ENCODE peak calls at places on chromosome 12, in five cellular contexts. O is mammary epithelial cell, A is PC-3, M is fibroblast of lung, H is HCT116. X is an unnamed sample. For H3K9me3, the result is how much of the 10 kb centered on the place peaks cover.

GRCh38 chr12:43816168-43816567 is 10.1 kb upstream of the TWF1 start:
- DNase-seq in A (peak), H (no peak), M (peak), O (peak), X (no peak)

GRCh38 chr12:52027085-52027843 is 20.5 kb downstream of the TAMALIN start:
- DNase-seq in H (no peak), A (no peak), O (no peak), M (no peak), X (no peak)

GRCh38 chr12:54050479-54050805 is 3.2 kb upstream of the HOXC4 start:
- DNase-seq in H (no peak), A (no peak), O (no peak), M (no peak), X (no peak)

GRCh38 chr12:91877022-91877421 is 268.6 kb downstream of the BTG1 start:
- DNase-seq in M (peak), A (no peak), H (no peak), O (no peak), X (peak)

GRCh38 chr12:76183459-76184186 is 99.1 kb upstream of the NAP1L1 start:
- DNase-seq in O (peak), M (peak), H (peak), A (peak), X (peak)

GRCh38 chr12:40672650-40673319 is 19.5 kb upstream of the CNTN1 start:
- DNase-seq in M (no peak), A (no peak), H (no peak), O (no peak), X (no peak)

GRCh38 chr12:65948320-65949008 is 124.2 kb downstream of the HMGA2 start:
- DNase-seq in O (peak), A (peak), H (peak), M (peak), X (peak)

GRCh38 chr12:51773145-51773869 is 75.2 kb downstream of the FIGNL2 start:
- DNase-seq in H (peak), A (peak), M (peak), O (peak), X (peak)

GRCh38 chr12:110224379-110225304 is 56.4 kb upstream of the ATP2A2 start:
- DNase-seq in O (peak), A (peak), M (peak), H (no peak), X (peak)

GRCh38 chr12:113248842-113249435 is 27.7 kb downstream of the TPCN1 start:
- DNase-seq in O (no peak), M (no peak), A (no peak), H (no peak), X (no peak)

GRCh38 chr12:88501976-88502938 is 78.0 kb downstream of the KITLG start:
- DNase-seq in M (peak), O (peak), H (no peak), A (peak), X (peak)

GRCh38 chr12:79658221-79658620 is 32.5 kb downstream of the PAWR start:
- DNase-seq in A (no peak), O (no peak), H (no peak), M (peak), X (peak)

GRCh38 chr12:43282106-43282505 is 269.9 kb downstream of the ADAMTS20 start:
- DNase-seq in H (peak), O (no peak), M (peak), A (peak), X (peak)

GRCh38 chr12:113249546-113249945 is 28.3 kb downstream of the TPCN1 start:
- DNase-seq in A (no peak), H (no peak), M (no peak), O (no peak), X (no peak)

GRCh38 chr12:77594386-77594785 is 236.3 kb upstream of the NAV3 start:
- DNase-seq in A (no peak), O (no peak), M (no peak), H (no peak), X (peak)

GRCh38 chr12:1878214-1878613 is 40.2 kb downstream of the CACNA2D4 start:
- DNase-seq in M (no peak), A (no peak), H (no peak), O (no peak), X (no peak)

GRCh38 chr12:130017571-130018449 is 114.0 kb upstream of the TMEM132D start:
- DNase-seq in M (peak), H (no peak), A (no peak), O (no peak), X (peak)

DNA sequence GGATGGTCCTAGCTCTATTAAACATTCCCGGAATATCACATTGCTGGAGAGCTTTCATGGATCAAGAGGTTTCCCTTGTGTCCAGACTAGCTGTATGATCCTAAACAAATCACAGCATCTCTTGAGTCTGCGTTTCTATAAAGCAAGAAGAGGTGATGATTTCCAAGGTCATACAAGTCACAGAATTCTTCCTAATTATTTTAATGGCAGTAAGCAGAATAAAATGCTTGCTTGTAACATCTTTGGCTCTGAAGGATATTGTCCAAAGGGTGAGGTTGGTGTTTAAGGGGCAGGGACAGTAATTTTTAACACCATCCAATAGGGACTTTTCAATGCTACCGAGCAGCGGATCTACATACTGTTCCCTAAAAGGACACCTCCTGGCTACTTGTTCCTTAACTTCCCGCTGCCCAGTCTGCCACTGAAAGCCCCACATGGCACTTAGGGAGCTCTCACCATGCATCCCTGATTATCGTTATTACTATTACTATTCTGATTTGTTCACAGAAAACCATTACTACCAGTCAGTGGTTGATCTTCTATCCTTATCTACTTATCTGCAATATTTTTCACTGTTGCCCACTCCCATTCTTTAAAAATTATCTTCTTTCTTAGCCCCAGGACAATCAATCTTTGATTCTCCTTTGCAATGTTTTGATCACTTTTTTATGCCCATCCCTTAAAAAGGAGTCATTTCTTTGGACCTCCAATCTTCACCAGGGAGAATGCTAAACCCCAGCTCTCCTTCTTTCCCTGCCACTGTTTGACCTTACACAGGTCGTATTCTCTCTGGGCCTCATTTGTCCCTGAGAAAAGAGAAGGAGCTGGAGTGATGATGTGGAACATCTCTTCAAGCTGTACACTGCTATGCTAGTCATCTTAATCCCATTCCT is 4.0 kb upstream of the PCED1B start:
- DNase-seq in M (no peak), O (no peak), H (no peak), A (no peak), X (no peak)
- H3K9ac ChIP-seq in M (no peak), O (peak), H (no peak), A (no peak), X (no peak)

GRCh38 chr12:4134434-4134762 is 139.2 kb upstream of the CCND2 start:
- DNase-seq in M (no peak), A (no peak), O (no peak), H (no peak), X (no peak)

GRCh38 chr12:4137015-4137414 is 136.5 kb upstream of the CCND2 start:
- DNase-seq in M (no peak), H (no peak), A (no peak), O (no peak), X (no peak)

GRCh38 chr12:4134833-4135597 is 138.5 kb upstream of the CCND2 start:
- DNase-seq in M (no peak), H (no peak), O (no peak), A (no peak), X (no peak)

GRCh38 chr12:4133029-4133428 is 140.5 kb upstream of the CCND2 start:
- DNase-seq in A (no peak), O (no peak), M (no peak), H (no peak), X (no peak)

GRCh38 chr12:4133636-4134433 is 139.7 kb upstream of the CCND2 start:
- DNase-seq in A (no peak), O (no peak), M (no peak), H (no peak), X (no peak)
- H3K9me3 ChIP-seq in A (under half), O (under half), M (under half), H (under half), X (under half)

DNA sequence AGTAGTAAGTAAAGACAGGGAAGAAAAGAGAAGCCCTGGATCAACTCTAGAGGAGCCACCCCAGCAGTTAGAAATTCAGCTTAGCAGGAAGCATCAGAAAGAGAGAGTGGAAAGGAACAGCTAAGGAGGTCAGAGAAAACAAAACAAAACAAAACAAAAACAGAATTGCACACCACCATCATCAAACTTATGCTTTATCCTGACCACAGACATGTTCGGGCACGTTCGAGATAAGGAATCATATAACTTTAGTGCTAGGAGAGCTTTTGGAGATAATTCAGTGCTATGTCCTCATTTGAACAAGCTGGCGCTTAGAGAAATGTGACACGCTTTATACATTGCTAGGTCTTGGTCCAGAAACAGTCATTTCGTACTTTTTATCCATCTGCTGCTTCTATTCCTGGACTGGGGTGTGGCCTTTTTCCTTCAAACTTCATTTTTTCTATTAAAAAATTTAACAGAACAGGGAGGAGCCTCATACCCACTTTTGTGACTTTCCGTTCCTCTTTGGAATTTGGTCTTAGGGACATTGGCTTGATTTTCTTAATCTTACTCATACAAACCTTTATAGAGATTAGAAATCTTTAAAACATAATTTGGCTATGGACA is 213.1 kb downstream of the PTPRO start:
- DNase-seq in A (no peak), O (no peak), M (no peak), H (no peak), X (peak)
- H3K4me2 ChIP-seq in A (no peak), O (no peak), M (no peak), H (no peak), X (peak)

GRCh38 chr12:89884365-89884915 is 175.8 kb upstream of the ATP2B1 start:
- DNase-seq in O (no peak), A (no peak), M (no peak), H (no peak), X (no peak)
- H3K9ac ChIP-seq in O (no peak), A (no peak), M (no peak), H (no peak), X (no peak)

DNA sequence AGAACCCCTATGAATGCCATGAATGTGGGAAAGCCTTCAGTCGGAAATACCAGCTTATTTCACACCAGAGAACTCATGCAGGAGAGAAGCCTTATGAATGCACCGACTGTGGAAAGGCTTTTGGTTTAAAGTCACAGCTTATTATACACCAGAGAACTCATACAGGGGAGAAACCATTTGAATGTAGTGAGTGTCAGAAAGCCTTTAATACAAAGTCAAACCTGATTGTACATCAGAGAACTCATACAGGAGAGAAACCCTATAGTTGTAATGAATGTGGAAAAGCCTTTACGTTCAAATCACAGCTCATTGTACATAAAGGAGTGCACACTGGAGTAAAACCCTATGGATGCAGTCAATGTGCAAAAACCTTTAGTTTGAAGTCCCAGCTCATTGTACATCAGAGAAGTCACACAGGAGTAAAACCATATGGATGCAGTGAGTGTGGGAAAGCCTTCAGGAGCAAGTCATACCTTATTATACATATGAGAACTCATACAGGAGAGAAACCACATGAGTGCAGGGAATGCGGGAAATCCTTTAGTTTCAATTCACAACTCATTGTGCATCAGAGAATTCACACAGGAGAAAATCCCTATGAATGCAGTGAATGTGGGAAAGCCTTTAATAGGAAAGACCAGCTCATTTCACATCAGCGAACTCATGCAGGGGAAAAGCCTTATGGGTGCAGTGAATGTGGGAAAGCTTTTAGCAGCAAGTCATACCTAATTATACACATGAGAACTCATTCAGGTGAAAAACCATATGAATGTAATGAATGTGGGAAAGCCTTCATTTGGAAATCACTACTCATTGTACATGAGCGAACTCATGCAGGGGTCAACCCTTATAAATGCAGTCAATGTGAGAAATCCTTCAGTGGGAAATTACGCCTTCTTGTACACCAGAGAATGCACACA is 22.3 kb downstream of the ZNF268 start:
- DNase-seq in A (no peak), H (no peak), O (no peak), M (peak), X (peak)
- H3K9me3 ChIP-seq in A (under half), H (half or more), O (half or more), M (under half), X (half or more)

GRCh38 chr12:49201595-49202295 is 12.9 kb upstream of the TUBA1A start:
- DNase-seq in A (peak), H (no peak), O (peak), M (peak), X (peak)
- H3K4me2 ChIP-seq in A (peak), H (peak), O (peak), M (peak), X (peak)

DNA sequence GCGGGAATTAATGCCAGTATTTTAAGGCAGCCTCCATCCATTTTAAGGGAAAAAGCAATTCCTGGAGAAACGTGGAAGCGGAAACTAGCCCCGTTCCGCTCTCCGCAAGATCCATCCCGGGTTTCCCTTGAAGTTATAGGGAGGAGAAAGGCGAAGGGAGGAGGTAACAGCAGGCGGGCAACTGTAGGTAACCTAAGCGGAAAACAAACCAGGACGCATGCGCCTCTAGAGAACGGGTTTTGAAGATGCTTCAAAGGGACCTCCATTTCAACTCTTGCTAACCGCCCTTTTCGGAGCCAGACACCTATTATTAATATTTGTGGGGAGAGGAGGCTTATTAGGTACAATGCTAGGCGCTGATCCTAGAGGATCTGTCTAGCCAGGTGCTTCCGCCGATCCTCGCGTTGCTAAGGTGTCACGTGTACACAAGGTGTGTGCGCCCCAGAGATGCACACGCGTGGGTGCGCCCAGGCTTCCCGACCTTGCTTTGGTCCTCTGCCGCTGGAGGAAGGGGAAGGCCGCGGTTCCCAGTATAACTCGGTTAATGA is 6.2 kb downstream of the TBX5 start:
- DNase-seq in A (no peak), O (peak), M (no peak), H (peak), X (peak)
- H3K9ac ChIP-seq in A (no peak), O (no peak), M (peak), H (no peak), X (peak)

X was measured in GM23248.